ENCODE peak calls at places on chromosomes 4 and X, in ten cellular contexts. T, H, F, V, P, N, W, A, K and D are unnamed samples.

GRCh38 chrX:63761639-63762038 is 23.4 kb downstream of the ARHGEF9 start:
- DNase-seq in T (no peak), A (no peak), F (no peak), K (no peak), V (peak; percentile 3), H (no peak), N (no peak), W (no peak), P (peak; percentile 52), D (no peak)

GRCh38 chr4:77917075-77917474 is 54.4 kb downstream of the MRPL1 start:
- DNase-seq in A (no peak), W (no peak), H (no peak), K (no peak), F (no peak), N (no peak), P (no peak), T (no peak), V (no peak), D (no peak)

GRCh38 chrX:634306-634958 is 3.8 kb downstream of the SHOX start:
- DNase-seq in N (no peak), P (no peak), V (no peak), W (no peak), F (no peak), H (no peak), A (no peak), T (no peak), K (no peak), D (peak; percentile 79)

GRCh38 chr4:186666252-186666651 is 57.4 kb downstream of the FAT1 start:
- DNase-seq in K (no peak), F (no peak), A (no peak), T (no peak), V (no peak), N (no peak), P (no peak), W (no peak), H (peak; percentile 76), D (no peak)

GRCh38 chrX:9882669-9883446 is 84.3 kb upstream of the CLDN34 start:
- DNase-seq in F (no peak), V (peak; percentile 91), H (peak; percentile 57), A (peak; percentile 34), W (no peak), T (no peak), N (no peak), P (no peak), K (peak; percentile 76), D (no peak)

GRCh38 chr4:111781611-111782010 is 363.6 kb upstream of the FAM241A start:
- DNase-seq in W (no peak), A (no peak), K (no peak), F (no peak), N (no peak), T (no peak), P (no peak), V (no peak), H (no peak), D (no peak)

GRCh38 chr4:146059153-146059552 is 116.4 kb upstream of the LSM6 start:
- DNase-seq in N (no peak), A (no peak), V (no peak), K (no peak), P (peak; percentile 35), F (no peak), H (no peak), T (no peak), W (no peak), D (no peak)

GRCh38 chrX:81237516-81237915 is 35.6 kb downstream of the SH3BGRL start:
- DNase-seq in W (no peak), K (no peak), N (no peak), A (no peak), P (no peak), F (no peak), H (no peak), V (no peak), T (no peak), D (no peak)

GRCh38 chr4:180828455-180829018 is 1414.7 kb upstream of the TENM3 start:
- DNase-seq in A (no peak), T (no peak), K (peak; percentile 76), H (peak; percentile 29), N (no peak), V (no peak), P (no peak), F (no peak), W (no peak), D (peak; percentile 51)

GRCh38 chr4:3767569-3768288 is 1.5 kb downstream of the ADRA2C start:
- DNase-seq in P (no peak), W (no peak), A (no peak), V (no peak), K (no peak), N (no peak), H (peak; percentile 22), F (no peak), T (no peak), D (peak; percentile 83)

GRCh38 chr4:86178216-86178615 is 181.6 kb downstream of the MAPK10 start:
- DNase-seq in F (no peak), A (no peak), K (no peak), N (no peak), H (no peak), P (no peak), T (no peak), V (no peak), W (no peak), D (no peak)

DNA sequence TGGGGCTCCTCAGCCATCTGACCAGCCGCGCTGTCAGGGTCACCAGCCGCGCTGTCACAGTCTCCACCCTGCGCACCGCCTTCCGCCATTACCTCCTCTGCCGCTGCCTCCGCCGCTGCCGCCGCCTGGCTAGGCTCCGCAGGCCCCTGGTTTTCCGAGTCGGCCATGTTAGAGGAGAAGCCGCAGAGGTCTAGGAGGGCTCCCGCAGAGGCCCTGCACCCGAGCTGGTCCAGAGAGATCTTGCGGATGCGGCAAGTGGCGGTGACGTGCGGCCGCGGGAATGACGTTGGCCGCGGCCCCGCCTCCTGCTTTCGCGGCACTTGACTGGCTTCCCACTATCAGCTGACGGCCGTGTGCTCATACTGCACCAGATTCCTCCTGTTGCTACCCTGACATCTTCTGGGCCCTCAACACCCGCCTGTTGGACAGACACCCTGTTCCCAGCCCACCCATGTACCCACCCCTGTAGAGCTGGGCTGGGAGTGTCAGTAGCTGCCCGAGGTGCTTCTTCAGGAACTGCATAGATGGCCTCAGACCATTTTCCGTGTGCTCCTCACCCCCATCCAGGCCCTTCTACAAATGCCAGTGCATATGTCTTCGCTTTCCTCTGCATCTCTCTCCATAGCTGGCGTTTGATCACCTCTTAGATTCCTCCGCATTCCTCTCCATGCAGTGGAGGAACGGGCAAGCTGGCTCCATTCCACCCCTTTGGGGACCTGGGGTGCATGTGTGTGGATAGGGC is at the start of gene NAP1L5:
- DNase-seq in N (peak; percentile 77), A (no peak), W (peak; percentile 70), T (peak; percentile 76), V (peak; percentile 64), H (peak; percentile 41), P (peak; percentile 76), K (peak; percentile 65), F (peak; percentile 71), D (peak; percentile 50)
- H3K4me3 ChIP-seq in N (peak within 1 kb of the TSS; percentile 65), A (peak within 1 kb of the TSS; percentile 57), W (peak within 1 kb of the TSS; percentile 80), T (peak within 1 kb of the TSS; percentile 58), V (peak within 1 kb of the TSS; percentile 71), H (peak within 1 kb of the TSS; percentile 38), P (peak within 1 kb of the TSS; percentile 67), K (peak within 1 kb of the TSS; percentile 69), F (peak within 1 kb of the TSS; percentile 77), D (peak within 1 kb of the TSS; percentile 73)

GRCh38 chr4:1230971-1231636 is 17.8 kb downstream of the CTBP1 start:
- DNase-seq in K (no peak), H (no peak), T (no peak), W (no peak), V (no peak), N (no peak), A (no peak), F (no peak), P (no peak), D (no peak)
- H3K36me3 ChIP-seq in K (peaks cover 61% of the 10 kb centered on the region), H (peaks cover 21% of the 10 kb centered on the region), T (no peaks in the 10 kb centered on the region), W (peaks cover 31% of the 10 kb centered on the region), V (peaks cover 54% of the 10 kb centered on the region), N (no peaks in the 10 kb centered on the region), A (peaks cover 4% of the 10 kb centered on the region), F (peaks cover 83% of the 10 kb centered on the region), P (peaks cover 58% of the 10 kb centered on the region), D (no peaks in the 10 kb centered on the region)

DNA sequence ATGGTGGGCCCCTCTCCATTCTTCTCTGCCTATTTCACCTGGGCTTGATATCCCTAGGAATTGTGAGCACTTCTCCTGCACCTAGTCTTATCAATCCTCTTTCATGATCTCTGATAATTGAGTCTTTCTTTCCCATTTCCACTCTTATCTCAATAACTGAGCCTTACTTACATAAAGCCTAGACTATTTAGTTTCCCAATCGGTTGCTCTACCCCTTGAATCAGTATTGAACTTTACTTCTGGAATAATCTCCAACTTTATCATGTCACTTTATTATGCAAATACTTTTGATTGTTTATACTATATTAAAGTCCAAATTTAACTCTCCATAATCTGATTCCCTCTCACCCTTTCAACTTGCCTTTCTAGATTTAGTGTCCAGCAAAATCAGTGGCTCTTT is 222.7 kb downstream of the SPRY1 start:
- DNase-seq in V (no peak), K (no peak), W (no peak), A (no peak), P (no peak), T (no peak), H (no peak), F (no peak), N (no peak), D (no peak)
- H3K4me3 ChIP-seq in V (no peak overlapping the region), K (no peak overlapping the region), W (no peak overlapping the region), A (no peak overlapping the region), P (no peak overlapping the region), T (no peak overlapping the region), H (no peak overlapping the region), F (no peak overlapping the region), N (no peak overlapping the region), D (no peak overlapping the region)

GRCh38 chrX:40687169-40687568 is 39.8 kb upstream of the CXorf38 start:
- DNase-seq in K (no peak), W (no peak), V (no peak), F (no peak), H (no peak), N (no peak), T (no peak), P (no peak), A (no peak), D (no peak)
- H3K36me3 ChIP-seq in K (peaks cover 5% of the 10 kb centered on the region), W (peaks cover 12% of the 10 kb centered on the region), V (no peaks in the 10 kb centered on the region), F (peaks cover 32% of the 10 kb centered on the region), H (peaks cover 6% of the 10 kb centered on the region), N (no peaks in the 10 kb centered on the region), T (no peaks in the 10 kb centered on the region), P (peaks cover 7% of the 10 kb centered on the region), A (peaks cover 4% of the 10 kb centered on the region), D (no peaks in the 10 kb centered on the region)

DNA sequence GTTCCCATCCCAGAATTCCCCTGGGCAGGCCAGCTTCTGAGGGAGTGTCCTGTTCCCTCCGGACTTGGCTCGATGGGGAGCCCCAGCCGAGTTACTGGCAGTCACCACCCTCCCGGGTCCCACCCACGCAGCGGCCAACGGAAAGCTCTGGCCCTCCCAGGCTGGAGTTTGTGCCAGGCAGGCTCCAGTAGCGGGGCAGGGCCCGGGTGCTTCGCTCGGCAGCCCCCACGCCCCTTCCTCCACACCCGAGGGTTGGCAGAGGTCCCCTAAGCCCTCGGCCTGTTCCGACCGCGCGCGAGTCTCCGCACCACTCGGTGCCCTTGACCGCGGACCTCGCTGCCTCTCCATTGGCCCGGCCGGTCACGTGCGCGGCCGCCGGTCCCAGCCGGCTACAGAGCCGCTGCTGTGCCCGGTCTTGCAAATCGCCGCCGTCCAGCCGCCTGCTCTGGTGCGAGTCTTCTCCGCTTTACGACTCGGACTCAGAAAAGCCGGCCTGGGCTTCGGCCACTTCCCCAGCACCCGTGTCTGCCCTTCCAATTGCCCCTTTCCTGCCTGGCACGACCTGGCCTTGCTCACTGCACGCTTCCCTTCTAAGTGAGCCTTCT is 20.8 kb upstream of the MTM1 start:
- DNase-seq in K (peak; percentile 4), H (peak; percentile 41), V (peak; percentile 47), N (peak; percentile 70), F (peak; percentile 70), T (peak; percentile 84), A (peak; percentile 67), W (peak; percentile 4), P (peak; percentile 63), D (peak; percentile 56)
- H3K4me3 ChIP-seq in K (peak overlapping the region; percentile 43), H (peak overlapping the region; percentile 34), V (no peak overlapping the region), N (peak overlapping the region; percentile 36), F (peak overlapping the region; percentile 60), T (peak overlapping the region; percentile 35), A (no peak overlapping the region), W (peak overlapping the region; percentile 26), P (peak overlapping the region; percentile 19), D (peak overlapping the region; percentile 29)